ENCODE peak calls at places on chromosome 1, in nine cellular contexts. Q is tibial nerve, Y is transverse colon, M is H1, D is IMR-90, E is hepatocyte, S is uterus, T is heart left ventricle, V is AG04450. J is an unnamed sample.
A peak's percentile ranks its signal among the peaks of the same experiment; 100 is the strongest.

GRCh38 chr1:94110021-94110761 is 10.8 kb downstream of the ABCA4 start:
- DNase-seq in Q (no peak), Y (no peak), M (no peak), D (no peak), E (no peak), S (peak; percentile 9), T (no peak), V (no peak), J (no peak)

GRCh38 chr1:192256674-192257334 is 60.0 kb upstream of the RGS21 start:
- DNase-seq in Q (no peak), Y (no peak), M (no peak), D (no peak), E (no peak), S (no peak), T (no peak), V (no peak), J (no peak)

GRCh38 chr1:60063561-60063960 is 10.0 kb downstream of the C1orf87 start:
- DNase-seq in Q (no peak), Y (no peak), M (no peak), D (no peak), E (no peak), S (no peak), T (no peak), V (no peak), J (no peak)

GRCh38 chr1:21216835-21217811 is 40.4 kb upstream of the EIF4G3 start:
- DNase-seq in Q (peak; percentile 33), Y (peak; percentile 63), M (peak; percentile 88), D (peak; percentile 39), E (peak; percentile 77), S (peak; percentile 51), T (peak; percentile 35), V (no peak), J (no peak)

GRCh38 chr1:183323849-183324683 is 94.1 kb downstream of the NMNAT2 start:
- DNase-seq in Q (no peak), Y (no peak), M (no peak), D (peak; percentile 57), E (no peak), S (no peak), T (no peak), V (no peak), J (no peak)

GRCh38 chr1:196609114-196609737 is 986 bp upstream of the KCNT2 start:
- DNase-seq in Q (no peak), Y (no peak), M (no peak), D (peak; percentile 11), E (no peak), S (no peak), T (no peak), V (no peak), J (no peak)

GRCh38 chr1:109671067-109671466 is 3.2 kb downstream of the GSTM2 start:
- DNase-seq in Q (no peak), Y (peak; percentile 17), M (no peak), D (peak; percentile 0), E (no peak), S (no peak), T (no peak), V (no peak), J (no peak)

GRCh38 chr1:164774819-164775654 is 216.1 kb downstream of the PBX1 start:
- DNase-seq in Q (no peak), Y (peak; percentile 41), M (no peak), D (no peak), E (peak; percentile 39), S (peak; percentile 26), T (no peak), V (no peak), J (no peak)

GRCh38 chr1:227632325-227632724 is 69.0 kb downstream of the ZNF678 start:
- DNase-seq in Q (no peak), Y (no peak), M (no peak), D (no peak), E (no peak), S (no peak), T (no peak), V (no peak), J (no peak)

GRCh38 chr1:39933956-39934941 is 20.7 kb upstream of the MFSD2A start:
- DNase-seq in Q (peak; percentile 62), Y (peak; percentile 88), M (no peak), D (peak; percentile 91), E (peak; percentile 94), S (peak; percentile 94), T (peak; percentile 55), V (peak; percentile 75), J (peak; percentile 91)

GRCh38 chr1:14661220-14661619 is 62.7 kb downstream of the KAZN start:
- DNase-seq in Q (no peak), Y (no peak), M (no peak), D (no peak), E (no peak), S (no peak), T (peak; percentile 20), V (no peak), J (no peak)

GRCh38 chr1:117534995-117535467 is 70.8 kb upstream of the TENT5C start:
- DNase-seq in Q (no peak), Y (peak; percentile 27), M (peak; percentile 59), D (peak; percentile 72), E (peak; percentile 87), S (peak; percentile 20), T (peak; percentile 22), V (peak; percentile 29), J (peak; percentile 33)

GRCh38 chr1:100959502-100960060 is 63.7 kb downstream of the SLC30A7 start:
- DNase-seq in Q (no peak), Y (no peak), M (no peak), D (peak; percentile 46), E (no peak), S (no peak), T (no peak), V (no peak), J (no peak)

GRCh38 chr1:47656719-47657685 is 219.2 kb downstream of the FOXD2 start:
- DNase-seq in Q (peak; percentile 37), Y (no peak), M (no peak), D (peak; percentile 39), E (peak; percentile 17), S (no peak), T (peak; percentile 32), V (peak; percentile 42), J (no peak)

GRCh38 chr1:1758692-1759455 is 19.4 kb downstream of the NADK start:
- DNase-seq in Q (peak; percentile 49), Y (peak; percentile 95), M (no peak), D (no peak), E (peak; percentile 49), S (peak; percentile 34), T (peak; percentile 72), V (no peak), J (peak; percentile 67)

GRCh38 chr1:47031585-47031984 is 8.1 kb downstream of the CYP4X1 start:
- DNase-seq in Q (no peak), Y (no peak), M (no peak), D (no peak), E (no peak), S (no peak), T (no peak), V (no peak), J (no peak)

GRCh38 chr1:239308701-239309333 is 77.6 kb upstream of the CHRM3 start:
- DNase-seq in Q (no peak), Y (peak; percentile 56), M (peak; percentile 80), D (no peak), E (peak; percentile 58), S (no peak), T (no peak), V (no peak), J (peak; percentile 33)
- TF ChIP-seq CTCF in Q (no peak), Y (peak; percentile 45), M (peak; percentile 75), D (no peak), E (peak; percentile 57), S (peak; percentile 16), T (peak; percentile 48), V (no peak), J (peak; percentile 69)

GRCh38 chr1:36480161-36480560 is 2.6 kb downstream of the CSF3R start:
- DNase-seq in Q (no peak), Y (no peak), M (no peak), D (no peak), E (no peak), S (no peak), T (no peak), V (no peak), J (no peak)

GRCh38 chr1:36482724-36483388 is at the start of gene CSF3R:
- DNase-seq in Q (no peak), Y (no peak), M (no peak), D (no peak), E (no peak), S (no peak), T (no peak), V (no peak), J (no peak)

GRCh38 chr1:36484099-36484498 is 1.4 kb upstream of the CSF3R start:
- DNase-seq in Q (no peak), Y (no peak), M (no peak), D (no peak), E (no peak), S (no peak), T (no peak), V (no peak), J (no peak)

GRCh38 chr1:36481091-36481490 is 1.6 kb downstream of the CSF3R start:
- DNase-seq in Q (no peak), Y (no peak), M (no peak), D (no peak), E (no peak), S (no peak), T (no peak), V (no peak), J (no peak)

DNA sequence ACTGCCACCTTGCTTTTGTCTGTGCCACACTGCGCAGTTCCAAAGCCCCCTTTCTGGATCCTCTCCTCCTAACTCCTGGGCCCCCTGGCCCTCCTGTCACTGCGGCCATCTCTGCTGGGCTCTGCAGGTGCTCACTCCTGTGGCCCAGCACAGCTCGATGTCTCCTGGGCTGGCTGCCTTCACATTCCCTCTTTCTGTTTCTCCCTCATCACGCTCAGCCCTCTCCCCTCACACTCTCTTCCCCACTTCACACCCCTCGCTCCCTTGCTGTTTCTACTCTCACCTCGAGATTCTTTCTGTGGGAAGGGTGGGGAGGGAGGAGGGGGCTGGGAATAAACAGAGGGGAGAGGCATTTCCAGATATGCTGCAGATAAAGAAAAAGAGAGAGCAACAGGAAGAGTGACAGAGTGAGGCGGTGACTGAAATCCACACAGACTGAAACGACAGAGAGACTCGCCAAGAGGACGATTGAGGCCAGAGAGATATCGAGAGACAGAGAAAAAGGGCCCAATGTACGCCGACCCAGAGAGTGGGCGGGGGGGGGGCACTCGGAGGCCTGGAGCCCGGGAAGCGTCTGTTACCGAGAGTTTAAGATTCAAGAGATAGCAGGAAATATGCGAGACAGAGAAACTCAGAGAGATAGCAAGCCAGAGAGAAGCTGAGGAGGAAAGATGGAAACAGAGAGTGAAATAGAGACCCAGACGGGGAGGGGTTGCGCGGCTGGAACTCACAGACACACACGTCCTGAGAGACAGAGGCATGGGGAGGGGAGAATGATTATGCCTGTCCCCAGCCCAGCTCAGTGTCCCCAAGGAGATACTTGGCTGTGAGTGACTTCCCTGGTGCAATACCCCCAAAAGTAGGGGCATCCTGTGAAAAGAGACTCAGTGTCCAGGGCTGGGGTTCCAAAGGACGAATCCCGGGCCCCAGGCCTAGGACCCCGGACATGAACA is 666 bp downstream of the CSF3R start:
- DNase-seq in Q (no peak), Y (no peak), M (no peak), D (no peak), E (no peak), S (no peak), T (no peak), V (no peak), J (no peak)
- H3K27ac ChIP-seq in Q (no peak overlapping the region), Y (no peak overlapping the region), M (no peak overlapping the region), D (no peak overlapping the region), E (peak overlapping the region; percentile 72), S (no peak overlapping the region), T (no peak overlapping the region), V (no peak overlapping the region), J (no peak overlapping the region)

GRCh38 chr1:18724801-18725200 is 94.2 kb downstream of the PAX7 start:
- DNase-seq in Q (no peak), Y (no peak), M (no peak), D (no peak), E (no peak), S (no peak), T (no peak), V (no peak), J (no peak)
- TF ChIP-seq CTCF in Q (no peak), Y (no peak), M (no peak), D (no peak), E (no peak), S (no peak), T (no peak), V (no peak), J (no peak)

GRCh38 chr1:12163210-12163609 is 3.6 kb upstream of the TNFRSF1B start:
- DNase-seq in Q (no peak), Y (no peak), M (no peak), D (no peak), E (no peak), S (no peak), T (no peak), V (no peak), J (no peak)
- H3K27ac ChIP-seq in Q (no peak overlapping the region), Y (no peak overlapping the region), M (no peak overlapping the region), D (no peak overlapping the region), E (no peak overlapping the region), S (no peak overlapping the region), T (no peak overlapping the region), V (no peak overlapping the region), J (no peak overlapping the region)